ENCODE peak calls at places on chromosomes 6 and 20, in nine cellular contexts. P, E, W, J, I, X, B, U and K are unnamed samples. For H3K27me3, the result is how much of the 10 kb centered on the place peaks cover.

GRCh38 chr6:90194371-90194841 is 102.2 kb downstream of the BACH2 start:
- DNase-seq in E (no peak), P (no peak), U (no peak), X (no peak), B (peak), W (no peak), I (no peak), J (no peak), K (no peak)

GRCh38 chr6:118581489-118581959 is 33.4 kb downstream of the PLN start:
- DNase-seq in U (peak), P (peak), B (no peak), X (no peak), E (no peak), W (no peak), I (no peak), J (no peak), K (no peak)

GRCh38 chr6:5866547-5867051 is 140.1 kb downstream of the NRN1 start:
- DNase-seq in W (no peak), U (no peak), J (no peak), P (no peak), I (no peak), E (peak), X (no peak), B (no peak), K (no peak)

GRCh38 chr6:156953478-156954146 is 176.4 kb downstream of the ARID1B start:
- DNase-seq in I (no peak), U (peak), E (peak), J (no peak), P (no peak), X (no peak), W (no peak), B (peak), K (no peak)

GRCh38 chr20:53866787-53867740 is 203.3 kb downstream of the BCAS1 start:
- DNase-seq in J (no peak), W (no peak), I (no peak), P (no peak), X (no peak), E (peak), U (no peak), B (no peak), K (no peak)

GRCh38 chr6:157236040-157236725 is 87.1 kb downstream of the TMEM242 start:
- DNase-seq in B (no peak), J (no peak), I (peak), X (no peak), E (no peak), U (no peak), P (no peak), W (peak), K (peak)

GRCh38 chr6:134134654-134135053 is 82.2 kb upstream of the SLC2A12 start:
- DNase-seq in J (no peak), X (no peak), B (no peak), W (no peak), P (no peak), E (no peak), U (no peak), I (no peak), K (no peak)

GRCh38 chr6:69622230-69622629 is 174.6 kb downstream of the LMBRD1 start:
- DNase-seq in E (no peak), B (no peak), X (no peak), I (no peak), U (peak), W (no peak), J (no peak), P (no peak), K (no peak)

DNA sequence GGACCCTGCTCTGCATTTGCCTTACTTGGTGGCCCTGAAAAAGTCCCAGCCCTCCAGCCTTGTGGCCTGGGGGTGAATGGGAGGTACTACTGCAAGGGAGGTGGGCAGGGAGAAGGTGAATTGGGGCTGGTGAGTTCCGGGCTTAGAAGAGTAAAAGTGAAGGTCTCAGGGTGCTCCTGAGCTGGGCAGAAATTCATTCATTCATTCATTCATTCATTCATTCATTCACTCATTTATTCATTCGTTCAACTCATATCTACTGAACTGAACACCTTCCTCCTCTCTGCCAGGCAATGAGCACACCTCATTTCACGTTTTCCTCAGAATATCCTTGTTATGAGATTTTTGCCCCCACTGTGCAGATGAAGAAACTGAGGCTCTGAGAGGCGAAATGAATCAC is 6.7 kb upstream of the DLGAP4 start:
- DNase-seq in J (no peak), P (no peak), X (no peak), I (no peak), E (no peak), W (no peak), B (no peak), U (no peak), K (no peak)
- H3K27me3 ChIP-seq in J (half or more), P (half or more), X (half or more), I (half or more), E (under half), W (under half), B (under half), U (under half), K (under half)

DNA sequence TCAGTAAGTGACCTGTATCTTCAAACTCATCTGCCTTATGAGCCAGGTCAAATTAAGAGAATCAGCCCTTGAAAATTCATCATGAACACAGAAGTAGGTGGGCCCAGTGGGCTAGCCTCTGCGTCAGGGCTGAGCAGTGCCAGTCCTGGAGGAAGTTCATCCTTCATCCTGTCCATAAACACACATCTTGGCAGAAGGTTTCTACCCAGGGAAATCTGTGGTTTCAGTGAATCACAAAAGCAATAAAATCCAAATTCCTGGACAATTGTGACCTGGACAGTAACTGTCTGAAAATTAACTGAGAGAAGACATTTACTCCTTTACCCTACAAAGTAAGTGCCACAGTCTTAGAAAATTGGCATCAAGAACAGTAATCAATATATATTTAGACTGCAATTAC is 72.4 kb downstream of the ATG5 start:
- DNase-seq in X (no peak), W (no peak), E (no peak), I (no peak), B (no peak), U (no peak), P (no peak), J (no peak), K (no peak)
- TF ChIP-seq EP300 in X (no peak), W (no peak), E (no peak), I (no peak), B (peak), U (no peak), P (no peak), J (no peak), K (no peak)

GRCh38 chr6:153588328-153588727 is 450.7 kb upstream of the OPRM1 start:
- DNase-seq in X (no peak), U (no peak), I (no peak), B (no peak), E (no peak), W (no peak), P (no peak), J (no peak), K (no peak)

GRCh38 chr6:153595903-153596302 is 443.1 kb upstream of the OPRM1 start:
- DNase-seq in J (no peak), B (no peak), X (no peak), E (no peak), P (no peak), W (no peak), U (no peak), I (no peak), K (no peak)

DNA sequence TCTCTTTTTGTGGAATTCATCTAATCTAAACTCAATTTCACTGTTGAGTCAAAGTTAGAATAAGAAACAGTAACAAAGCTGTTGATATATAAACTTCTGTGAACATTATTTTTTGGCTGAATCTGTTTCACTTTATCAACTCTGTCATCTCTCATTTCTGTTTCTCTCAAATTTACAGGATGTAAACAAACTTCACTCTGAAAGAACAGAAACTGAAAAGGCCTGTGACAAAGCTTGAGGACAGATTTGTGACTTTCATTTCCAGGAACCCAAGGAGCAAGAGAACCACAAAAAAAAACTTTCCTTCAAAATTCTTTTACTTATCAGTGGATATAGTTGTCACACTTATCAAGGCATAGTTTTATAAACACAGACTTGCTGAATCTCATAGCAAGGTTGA is 447.9 kb upstream of the OPRM1 start:
- DNase-seq in P (no peak), J (no peak), I (no peak), U (no peak), E (no peak), X (no peak), B (no peak), W (no peak), K (no peak)
- H3K4me3 ChIP-seq in P (no peak), J (no peak), I (no peak), U (no peak), E (no peak), X (no peak), B (no peak), W (no peak), K (no peak)

DNA sequence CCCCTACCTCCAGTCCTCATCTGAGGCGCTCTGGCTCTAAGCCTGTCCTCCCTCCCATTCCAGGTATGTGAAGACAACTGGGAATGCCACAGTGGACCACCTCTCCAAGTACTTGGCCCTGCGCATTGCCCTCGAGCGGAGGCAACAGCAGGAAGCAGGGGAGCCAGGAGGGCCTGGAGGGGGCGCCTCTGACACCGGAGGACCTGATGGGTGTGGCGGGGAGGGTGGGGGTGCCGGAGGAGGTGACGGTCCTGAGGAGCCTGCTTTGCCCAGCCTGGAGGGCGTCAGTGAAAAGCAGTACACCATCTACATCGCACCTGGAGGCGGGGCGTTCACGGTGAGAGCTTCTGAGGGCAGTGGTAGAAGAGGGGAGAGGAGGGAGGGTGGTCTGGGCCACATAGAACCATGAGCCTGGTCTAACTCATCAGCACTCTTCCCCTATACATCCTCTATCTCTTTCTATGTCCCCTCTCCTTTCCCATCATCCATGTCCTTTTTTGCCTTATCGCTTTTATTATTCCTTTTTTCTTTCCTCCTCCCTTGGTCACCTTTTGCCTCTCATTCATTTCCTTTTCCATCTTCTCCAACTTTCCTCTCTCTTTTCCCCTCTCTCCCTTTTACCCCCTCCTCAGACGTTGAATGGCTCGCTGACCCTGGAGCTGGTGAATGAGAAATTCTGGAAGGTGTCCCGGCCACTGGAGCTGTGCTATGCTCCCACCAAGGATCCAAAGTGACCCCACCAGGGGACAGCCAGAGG is 3.5 kb downstream of the RING1 start:
- DNase-seq in P (no peak), J (no peak), U (peak), E (no peak), B (peak), I (peak), W (no peak), X (no peak), K (no peak)
- H3K27me3 ChIP-seq in P (under half), J (under half), U (under half), E (under half), B (under half), I (under half), W (under half), X (under half), K (under half)

DNA sequence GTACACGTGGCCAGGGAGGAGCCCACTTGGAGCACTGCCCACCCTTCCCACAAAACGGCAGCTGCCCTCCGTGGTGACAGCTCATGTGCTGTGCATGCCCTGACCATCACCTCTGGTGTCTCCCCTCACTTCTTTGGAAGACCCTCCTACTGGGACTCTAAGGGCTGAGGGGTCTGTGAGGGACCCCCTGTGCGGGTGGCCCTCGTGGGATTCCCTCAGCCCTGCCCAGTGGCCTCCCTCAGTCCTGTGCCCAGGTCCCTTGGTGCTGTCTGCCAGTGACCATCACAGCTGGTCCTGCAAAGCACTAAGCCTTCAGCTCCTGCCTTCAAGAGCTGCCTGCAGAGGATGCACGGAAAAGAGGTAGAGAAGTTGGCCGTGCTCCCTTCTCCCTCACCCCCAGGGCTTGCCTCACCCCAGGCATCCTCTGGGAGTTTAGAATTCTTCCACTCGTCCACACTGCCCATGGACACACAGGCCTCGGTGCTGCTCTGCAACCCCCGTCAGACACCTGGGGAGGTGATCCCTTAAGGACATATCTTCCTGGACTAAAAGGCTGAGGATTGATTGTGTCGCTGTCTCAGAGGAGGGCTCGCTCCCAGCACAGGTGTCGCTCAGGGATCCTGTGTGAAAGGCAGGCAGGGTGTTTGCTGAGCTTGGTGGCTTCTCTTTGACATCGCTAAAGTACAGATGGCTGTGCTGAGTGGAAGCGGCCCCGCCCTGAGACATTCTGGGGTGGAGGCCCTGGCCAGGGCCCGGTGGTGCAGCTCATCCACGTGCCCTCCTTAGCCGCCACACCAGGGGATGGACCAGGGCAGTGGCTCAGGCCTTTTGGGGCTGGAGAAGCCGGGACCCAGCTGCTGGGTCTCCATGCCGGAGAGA is 119.5 kb upstream of the FRMD1 start:
- DNase-seq in I (peak), X (no peak), B (no peak), P (no peak), U (no peak), E (no peak), J (no peak), W (no peak), K (peak)
- TF ChIP-seq EP300 in I (no peak), X (no peak), B (no peak), P (no peak), U (no peak), E (no peak), J (no peak), W (no peak), K (no peak)

DNA sequence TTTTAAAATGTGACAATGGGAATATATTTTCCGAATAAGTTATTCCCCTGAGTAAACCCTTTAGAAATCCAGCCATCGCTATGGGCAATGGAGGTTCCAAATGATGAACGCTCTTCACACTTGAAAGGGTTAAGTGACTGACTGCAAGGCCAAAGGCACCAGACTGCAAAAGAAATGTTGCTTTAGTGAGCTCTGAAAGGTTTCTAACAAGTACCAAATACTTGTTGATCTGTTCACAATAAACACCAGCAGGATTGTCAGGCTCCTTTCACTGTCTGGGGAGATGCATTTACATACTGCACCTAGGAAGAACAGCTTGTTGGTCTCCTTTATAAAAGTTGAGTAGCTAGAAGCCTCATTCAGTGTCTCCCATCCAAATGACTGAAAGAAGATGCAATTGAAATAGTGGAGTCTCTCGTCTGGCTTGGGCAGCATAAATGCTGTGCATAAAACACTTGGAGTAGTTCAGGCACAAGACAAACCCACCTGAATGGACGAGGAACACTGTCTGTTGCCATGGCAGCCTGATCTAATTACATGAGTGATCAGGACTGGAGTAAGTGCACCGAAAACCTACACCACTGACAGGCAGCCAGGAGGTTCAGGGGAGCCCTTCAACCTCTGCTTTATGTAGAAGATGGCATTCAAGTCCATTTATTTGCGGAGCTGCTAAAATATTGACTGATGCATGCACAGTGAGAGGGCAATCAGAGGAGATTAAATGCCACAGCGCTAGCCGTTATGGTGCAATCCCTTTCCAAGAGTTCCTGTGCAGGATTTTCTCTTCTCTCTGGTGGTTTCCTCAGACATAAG is 2.9 kb downstream of the ATXN1 start:
- DNase-seq in U (no peak), X (no peak), W (no peak), P (no peak), E (peak), B (no peak), I (no peak), J (no peak), K (no peak)
- H3K4me3 ChIP-seq in U (no peak), X (no peak), W (peak), P (peak), E (peak), B (peak), I (peak), J (no peak), K (peak)

DNA sequence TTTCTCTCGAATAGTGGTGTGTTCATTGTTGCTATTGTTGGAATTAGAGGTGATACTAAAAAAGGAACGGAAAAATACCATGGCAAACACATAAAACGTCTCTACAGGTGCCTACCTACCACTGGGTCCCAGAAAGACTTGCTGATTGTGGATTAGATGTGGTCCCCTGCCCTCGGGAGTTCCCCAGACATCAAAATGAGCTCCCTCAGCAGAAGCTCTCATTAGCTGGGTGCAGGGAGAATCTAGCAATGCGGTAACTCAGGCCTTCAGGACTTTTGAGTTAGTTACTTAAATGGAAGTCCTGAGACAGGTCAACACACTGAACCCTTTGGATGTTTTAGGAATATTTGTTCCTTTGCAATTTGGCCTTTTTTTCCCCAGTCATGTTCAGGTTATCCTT is 6.1 kb downstream of the IRF4 start:
- DNase-seq in B (no peak), W (no peak), E (no peak), I (no peak), J (no peak), X (no peak), P (no peak), U (no peak), K (no peak)
- H3K27me3 ChIP-seq in B (half or more), W (under half), E (under half), I (half or more), J (under half), X (under half), P (under half), U (half or more), K (under half)

GRCh38 chr6:150719861-150720260 is 120.2 kb downstream of the PLEKHG1 start:
- DNase-seq in P (no peak), W (no peak), X (no peak), E (no peak), B (no peak), U (no peak), I (no peak), J (no peak), K (no peak)

GRCh38 chr6:150720774-150721233 is 121.1 kb downstream of the PLEKHG1 start:
- DNase-seq in U (no peak), I (no peak), J (no peak), X (no peak), E (no peak), P (no peak), W (no peak), B (no peak), K (no peak)

GRCh38 chr6:150715132-150715531 is 115.4 kb downstream of the PLEKHG1 start:
- DNase-seq in J (no peak), B (no peak), W (no peak), X (no peak), E (no peak), I (no peak), P (no peak), U (no peak), K (no peak)

GRCh38 chr6:150719099-150719767 is 119.5 kb downstream of the PLEKHG1 start:
- DNase-seq in X (no peak), E (no peak), J (no peak), B (no peak), I (no peak), W (no peak), U (no peak), P (no peak), K (no peak)

GRCh38 chr6:150717419-150717818 is 117.7 kb downstream of the PLEKHG1 start:
- DNase-seq in W (no peak), U (no peak), B (no peak), X (no peak), E (peak), J (peak), I (no peak), P (peak), K (no peak)
- TF ChIP-seq EP300 in W (no peak), U (no peak), B (no peak), X (no peak), E (no peak), J (no peak), I (no peak), P (no peak), K (no peak)